ENCODE peak calls at places on chromosomes 4 and X, in ten cellular contexts. D is GM23248, O is colonic mucosa, R is mesendoderm, J is fibroblast of lung, X is endodermal cell, N is IMR-90, H is mesenchymal stem cell, F is kidney, L is neuronal stem cell. G is an unnamed sample.

GRCh38 chr4:52051213-52051614 is at the start of gene SPATA18:
- DNase-seq in D (peak; percentile 78), O (peak; percentile 50), R (no peak), J (peak; percentile 41), X (no peak), N (no peak), H (peak; percentile 37), F (peak; percentile 72), L (no peak), G (no peak)

GRCh38 chrX:69291111-69291510 is 125.9 kb upstream of the PJA1 start:
- DNase-seq in D (peak; percentile 18), O (no peak), R (no peak), J (peak; percentile 5), X (no peak), N (no peak), H (no peak), F (no peak), L (no peak), G (no peak)

GRCh38 chr4:180637616-180638015 is 1605.6 kb upstream of the TENM3 start:
- DNase-seq in D (no peak), O (no peak), R (no peak), J (peak; percentile 3), X (no peak), N (no peak), H (no peak), F (no peak), L (no peak), G (no peak)

GRCh38 chrX:119654112-119654531 is 38.8 kb downstream of the SEPTIN6 start:
- DNase-seq in D (peak; percentile 43), O (no peak), R (peak; percentile 51), J (peak; percentile 50), X (peak; percentile 64), N (peak; percentile 54), H (peak; percentile 86), F (peak; percentile 76), L (peak; percentile 1), G (no peak)

GRCh38 chrX:106159861-106160282 is 8.2 kb upstream of the PWWP3B start:
- DNase-seq in D (no peak), O (no peak), R (no peak), J (no peak), X (no peak), N (no peak), H (no peak), F (no peak), L (no peak), G (no peak)

GRCh38 chrX:150731795-150732194 is 38.6 kb downstream of the MTMR1 start:
- DNase-seq in D (peak; percentile 97), O (no peak), R (no peak), J (peak; percentile 97), X (no peak), N (peak; percentile 97), H (peak; percentile 52), F (no peak), L (no peak), G (no peak)

GRCh38 chr4:168610911-168611530 is 114.2 kb downstream of the PALLD start:
- DNase-seq in D (peak; percentile 74), O (no peak), R (no peak), J (peak; percentile 53), X (no peak), N (peak; percentile 56), H (no peak), F (no peak), L (no peak), G (no peak)

GRCh38 chr4:88803600-88804096 is 106.0 kb upstream of the NAP1L5 start:
- DNase-seq in D (peak; percentile 87), O (peak; percentile 79), R (no peak), J (peak; percentile 87), X (no peak), N (peak; percentile 96), H (peak; percentile 91), F (peak; percentile 52), L (no peak), G (no peak)

GRCh38 chr4:84809946-84810345 is 156.5 kb downstream of the WDFY3 start:
- DNase-seq in D (no peak), O (no peak), R (no peak), J (no peak), X (no peak), N (peak; percentile 2), H (no peak), F (no peak), L (no peak), G (no peak)

GRCh38 chr4:84808332-84808731 is 158.2 kb downstream of the WDFY3 start:
- DNase-seq in D (no peak), O (no peak), R (no peak), J (no peak), X (no peak), N (no peak), H (no peak), F (no peak), L (no peak), G (no peak)

GRCh38 chr4:84814100-84814750 is 152.3 kb downstream of the WDFY3 start:
- DNase-seq in D (peak; percentile 94), O (no peak), R (no peak), J (peak; percentile 91), X (no peak), N (peak; percentile 96), H (peak; percentile 89), F (no peak), L (no peak), G (no peak)
- H3K9ac ChIP-seq in D (peak overlapping the region; percentile 46), O (no peak overlapping the region), R (no peak overlapping the region), J (no peak overlapping the region), X (no peak overlapping the region), N (no peak overlapping the region), H (peak overlapping the region; percentile 67), F (no peak overlapping the region), L (no peak overlapping the region), G (no peak overlapping the region)

GRCh38 chr4:4666693-4667642 is 125.1 kb upstream of the STX18 start:
- DNase-seq in D (peak; percentile 62), O (no peak), R (peak; percentile 92), J (peak; percentile 65), X (peak; percentile 89), N (no peak), H (peak; percentile 42), F (no peak), L (no peak), G (no peak)
- H3K4me3 ChIP-seq in D (peak overlapping the region; percentile 6), O (no peak overlapping the region), R (no peak overlapping the region), J (no peak overlapping the region), X (peak overlapping the region; percentile 69), N (no peak overlapping the region), H (peak overlapping the region; percentile 45), F (no peak overlapping the region), L (no peak overlapping the region), G (peak overlapping the region; percentile 10)

GRCh38 chr4:177008071-177008835 is 215.5 kb upstream of the VEGFC start:
- DNase-seq in D (peak; percentile 87), O (no peak), R (no peak), J (peak; percentile 79), X (no peak), N (peak; percentile 78), H (peak; percentile 56), F (no peak), L (no peak), G (no peak)

GRCh38 chr4:177010421-177010820 is 217.7 kb upstream of the VEGFC start:
- DNase-seq in D (peak; percentile 61), O (no peak), R (no peak), J (no peak), X (no peak), N (no peak), H (no peak), F (no peak), L (no peak), G (no peak)

GRCh38 chr4:177005801-177006230 is 213.1 kb upstream of the VEGFC start:
- DNase-seq in D (peak; percentile 82), O (no peak), R (peak; percentile 10), J (peak; percentile 93), X (no peak), N (peak; percentile 84), H (peak; percentile 22), F (no peak), L (no peak), G (no peak)

GRCh38 chr4:177006331-177006730 is 213.6 kb upstream of the VEGFC start:
- DNase-seq in D (no peak), O (no peak), R (no peak), J (no peak), X (no peak), N (no peak), H (no peak), F (no peak), L (no peak), G (no peak)

DNA sequence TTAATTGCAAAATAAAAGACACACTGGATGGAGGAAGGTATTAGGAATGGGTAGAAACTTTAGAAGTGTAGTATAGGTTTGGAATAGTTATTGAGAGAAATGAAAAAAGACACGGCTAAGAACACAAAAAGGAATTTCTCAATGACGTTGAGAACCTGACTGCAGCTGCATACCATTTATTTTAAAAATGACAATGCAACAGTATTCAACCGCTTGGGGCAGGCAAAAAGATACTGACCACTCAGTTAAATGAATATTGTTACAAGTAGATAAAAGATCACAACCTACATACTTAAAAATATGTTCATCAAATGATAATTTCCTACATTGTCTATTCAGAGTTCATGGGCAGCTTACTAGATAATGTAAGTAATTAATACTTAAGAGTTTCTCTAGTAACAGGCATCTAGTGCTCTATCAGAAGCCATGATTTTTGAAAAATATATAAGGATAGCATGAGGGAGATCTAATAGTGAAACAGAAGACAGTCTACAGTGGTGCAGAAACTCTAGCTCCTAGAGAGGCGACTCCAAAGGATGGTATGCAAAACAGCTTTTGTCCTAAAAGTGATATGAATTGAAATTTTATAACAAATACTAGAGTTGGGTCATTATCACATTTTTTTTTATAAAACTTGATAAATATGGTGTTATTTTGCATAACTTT is 216.2 kb upstream of the VEGFC start:
- DNase-seq in D (no peak), O (no peak), R (no peak), J (peak; percentile 38), X (no peak), N (peak; percentile 13), H (no peak), F (no peak), L (no peak), G (no peak)
- H3K9ac ChIP-seq in D (no peak overlapping the region), O (no peak overlapping the region), R (no peak overlapping the region), J (no peak overlapping the region), X (no peak overlapping the region), N (no peak overlapping the region), H (peak overlapping the region; percentile 92), F (no peak overlapping the region), L (no peak overlapping the region), G (no peak overlapping the region)

GRCh38 chrX:77960567-77960966 is 8.9 kb downstream of the PGAM4 start:
- DNase-seq in D (no peak), O (no peak), R (no peak), J (no peak), X (no peak), N (no peak), H (no peak), F (no peak), L (no peak), G (no peak)

GRCh38 chrX:77966361-77966760 is 3.1 kb downstream of the PGAM4 start:
- DNase-seq in D (no peak), O (no peak), R (no peak), J (no peak), X (no peak), N (no peak), H (no peak), F (no peak), L (no peak), G (no peak)

GRCh38 chrX:77961063-77961462 is 8.4 kb downstream of the PGAM4 start:
- DNase-seq in D (no peak), O (no peak), R (no peak), J (no peak), X (no peak), N (no peak), H (no peak), F (no peak), L (no peak), G (no peak)

DNA sequence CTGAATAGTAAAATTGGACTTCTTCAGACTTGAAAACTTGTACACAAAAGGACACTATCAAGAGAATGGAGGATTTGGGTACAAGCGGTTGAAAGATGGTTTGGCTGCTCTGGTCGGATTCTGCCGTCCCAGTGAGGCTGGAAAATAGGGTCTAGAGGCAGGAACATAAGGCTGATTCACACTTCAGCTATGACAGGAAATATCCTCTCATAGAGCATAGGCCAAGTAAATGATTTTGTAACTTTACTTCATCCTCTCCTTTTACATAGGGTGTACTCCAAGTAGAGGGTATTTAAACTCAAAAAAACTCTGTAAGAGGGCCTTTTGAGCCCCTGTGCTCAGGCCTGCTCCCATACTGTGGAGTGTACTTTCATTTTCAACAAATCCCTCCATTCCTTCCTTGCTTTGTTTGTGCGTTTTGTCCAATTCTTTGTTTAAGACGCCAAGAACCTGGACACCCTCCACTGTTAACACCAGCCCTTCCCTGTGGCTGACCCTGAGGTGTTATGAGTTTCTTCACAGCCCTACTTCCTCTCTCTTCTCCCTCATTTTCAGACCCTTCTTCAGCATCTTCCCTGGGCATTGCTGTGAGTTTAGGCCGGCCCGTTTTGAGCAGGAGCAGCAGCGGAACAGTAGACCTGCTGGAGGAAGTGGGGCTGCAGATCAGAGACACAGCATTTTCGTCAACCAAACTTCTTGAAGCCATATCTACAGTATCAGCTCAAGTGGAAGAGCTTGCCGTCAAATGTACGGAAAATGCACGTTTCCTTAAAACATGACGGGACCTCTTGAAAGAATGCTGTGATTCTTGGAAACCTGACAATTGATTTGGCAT is 7.2 kb downstream of the PGAM4 start:
- DNase-seq in D (no peak), O (no peak), R (no peak), J (peak; percentile 18), X (no peak), N (peak; percentile 4), H (peak; percentile 30), F (no peak), L (no peak), G (no peak)
- H3K4me3 ChIP-seq in D (no peak overlapping the region), O (no peak overlapping the region), R (no peak overlapping the region), J (no peak overlapping the region), X (no peak overlapping the region), N (no peak overlapping the region), H (no peak overlapping the region), F (no peak overlapping the region), L (no peak overlapping the region), G (no peak overlapping the region)